ENCODE peak calls at places on chromosomes 12 and 14, in five cellular contexts. F is pancreas, Y is adrenal gland, U is breast epithelium, B is left ventricle myocardium inferior. D is an unnamed sample.

GRCh38 chr12:115351513-115352077 is 667.6 kb upstream of the TBX3 start:
- DNase-seq in F (no peak), Y (no peak), U (no peak), B (no peak), D (no peak)

GRCh38 chr12:98182791-98183190 is 332.6 kb upstream of the TMPO start:
- DNase-seq in F (no peak), Y (no peak), U (no peak), B (no peak), D (no peak)

GRCh38 chr12:78865297-78865955 is 852 bp downstream of the SYT1 start:
- DNase-seq in F (no peak), Y (no peak), U (no peak), B (no peak), D (no peak)

GRCh38 chr12:88566430-88566829 is 13.8 kb downstream of the KITLG start:
- DNase-seq in F (no peak), Y (no peak), U (no peak), B (no peak), D (no peak)

GRCh38 chr14:65010211-65010931 is 23.7 kb downstream of the FNTB start:
- DNase-seq in F (no peak), Y (no peak), U (no peak), B (no peak), D (no peak)

GRCh38 chr14:103846569-103847438 is 571 bp downstream of the PPP1R13B start:
- DNase-seq in F (peak; percentile 78), Y (peak; percentile 62), U (no peak), B (peak; percentile 57), D (peak; percentile 67)

GRCh38 chr14:57383125-57383524 is 7.3 kb upstream of the NAA30 start:
- DNase-seq in F (no peak), Y (no peak), U (no peak), B (no peak), D (no peak)

GRCh38 chr12:64528616-64529015 is 76.7 kb downstream of the TBK1 start:
- DNase-seq in F (no peak), Y (no peak), U (no peak), B (no peak), D (no peak)

GRCh38 chr14:53567236-53567785 is 389.3 kb downstream of the BMP4 start:
- DNase-seq in F (no peak), Y (no peak), U (no peak), B (no peak), D (no peak)

GRCh38 chr12:848519-849191 is 96.3 kb downstream of the WNK1 start:
- DNase-seq in F (no peak), Y (no peak), U (no peak), B (no peak), D (no peak)

GRCh38 chr12:48716168-48716492 is 377 bp downstream of the CCNT1 start:
- DNase-seq in F (no peak), Y (no peak), U (no peak), B (no peak), D (no peak)

GRCh38 chr14:67360469-67361206 is 510 bp downstream of the EIF2S1 start:
- DNase-seq in F (no peak), Y (no peak), U (no peak), B (no peak), D (no peak)
- H3K4me1 ChIP-seq in F (peaks cover 18% of the 10 kb centered on the region), Y (peaks cover 36% of the 10 kb centered on the region), U (peaks cover 3% of the 10 kb centered on the region), B (peaks cover 93% of the 10 kb centered on the region), D (peaks cover 68% of the 10 kb centered on the region)

DNA sequence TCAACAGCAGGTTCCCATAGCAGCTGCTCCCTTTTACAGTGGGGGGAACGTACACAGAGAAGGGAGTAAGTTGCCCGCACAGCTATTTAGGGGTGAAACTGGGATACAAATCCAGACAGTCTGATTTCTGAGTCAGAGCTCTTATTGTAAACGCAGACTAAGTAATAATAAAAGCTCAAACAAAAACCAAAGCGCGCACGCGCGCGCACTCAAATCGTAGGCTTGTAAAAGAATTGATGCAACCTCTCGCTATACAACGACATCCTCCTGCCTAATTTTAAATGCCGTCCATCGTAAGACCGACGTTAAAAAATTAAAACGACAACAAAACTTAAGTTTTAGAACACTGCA is 747 bp upstream of the DACT1 start:
- DNase-seq in F (no peak), Y (peak; percentile 61), U (no peak), B (peak; percentile 41), D (no peak)
- H3K4me3 ChIP-seq in F (peak overlapping the region; percentile 20), Y (no peak overlapping the region), U (peak overlapping the region; percentile 85), B (peak overlapping the region; percentile 78), D (peak overlapping the region; percentile 68)

DNA sequence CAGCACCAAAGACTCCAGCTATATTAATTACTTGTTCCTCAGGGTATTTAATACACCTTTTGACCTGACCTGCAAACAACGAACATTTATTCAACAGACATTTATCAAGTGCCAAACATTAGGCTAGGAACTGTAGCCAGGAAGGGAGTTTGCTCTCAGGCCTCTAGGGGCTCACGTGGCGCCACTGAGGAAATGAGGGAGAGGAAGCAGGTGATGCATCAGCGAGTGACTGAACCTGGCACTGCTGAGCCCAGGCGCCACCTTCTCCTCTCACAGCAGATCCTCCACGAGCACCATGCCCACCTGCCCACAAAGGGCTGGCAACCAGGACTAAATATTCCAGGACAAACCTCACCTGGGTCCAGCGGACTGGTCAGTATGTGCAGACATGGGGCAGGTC is 50.2 kb downstream of the SETD3 start:
- DNase-seq in F (peak; percentile 76), Y (no peak), U (peak; percentile 60), B (no peak), D (peak; percentile 56)
- TF ChIP-seq CTCF in F (no peak), Y (no peak), U (peak; percentile 14), B (peak; percentile 53), D (peak; percentile 33)

GRCh38 chr12:108306506-108306905 is 32.6 kb downstream of the CMKLR1 start:
- DNase-seq in F (no peak), Y (no peak), U (no peak), B (no peak), D (no peak)
- H3K4me1 ChIP-seq in F (peaks cover 9% of the 10 kb centered on the region), Y (peaks cover 4% of the 10 kb centered on the region), U (peaks cover 27% of the 10 kb centered on the region), B (peaks cover 88% of the 10 kb centered on the region), D (peaks cover 92% of the 10 kb centered on the region)

GRCh38 chr14:99288948-99289347 is 17.0 kb upstream of the BCL11B start:
- DNase-seq in F (no peak), Y (no peak), U (no peak), B (no peak), D (no peak)
- H3K4me3 ChIP-seq in F (no peak overlapping the region), Y (no peak overlapping the region), U (no peak overlapping the region), B (no peak overlapping the region), D (no peak overlapping the region)

GRCh38 chr14:78092040-78092439 is 78.1 kb upstream of the NRXN3 start:
- DNase-seq in F (no peak), Y (no peak), U (no peak), B (no peak), D (no peak)

GRCh38 chr14:78091361-78091760 is 78.8 kb upstream of the NRXN3 start:
- DNase-seq in F (no peak), Y (no peak), U (no peak), B (no peak), D (no peak)

GRCh38 chr14:78090820-78091219 is 79.4 kb upstream of the NRXN3 start:
- DNase-seq in F (no peak), Y (no peak), U (no peak), B (no peak), D (no peak)

GRCh38 chr14:78086342-78086741 is 83.8 kb upstream of the NRXN3 start:
- DNase-seq in F (no peak), Y (no peak), U (no peak), B (no peak), D (no peak)

DNA sequence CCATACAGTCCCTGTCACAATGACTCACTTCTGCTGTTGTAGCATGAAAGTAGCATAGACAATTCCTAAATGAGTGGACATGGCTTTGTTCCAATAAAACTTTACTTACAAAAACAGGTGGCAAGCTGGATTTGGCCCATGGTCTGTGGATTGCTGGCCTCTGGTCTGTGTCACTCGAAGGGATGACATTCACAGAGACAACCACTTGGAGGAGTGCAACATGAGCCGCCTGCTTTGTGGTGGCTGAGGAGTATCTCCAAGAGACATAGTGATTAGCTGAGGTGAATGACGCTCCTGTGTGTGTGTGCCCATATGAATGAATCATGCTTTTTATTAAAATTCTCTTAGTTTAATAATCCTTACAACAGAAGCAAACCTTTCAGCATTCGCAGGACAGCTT is 81.2 kb upstream of the NRXN3 start:
- DNase-seq in F (no peak), Y (no peak), U (no peak), B (no peak), D (no peak)
- TF ChIP-seq CTCF in F (no peak), Y (no peak), U (no peak), B (no peak), D (no peak)

GRCh38 chr14:95225251-95225887 is 68.0 kb upstream of the DICER1 start:
- DNase-seq in F (no peak), Y (no peak), U (no peak), B (no peak), D (no peak)
- H3K4me1 ChIP-seq in F (peaks cover 12% of the 10 kb centered on the region), Y (no peaks in the 10 kb centered on the region), U (no peaks in the 10 kb centered on the region), B (peaks cover 24% of the 10 kb centered on the region), D (peaks cover 7% of the 10 kb centered on the region)